ENCODE peak calls at places on chromosomes 2 and 18, in four cellular contexts. J, D, U and F are unnamed samples.
A peak's percentile ranks its signal among the peaks of the same experiment; 100 is the strongest.

GRCh38 chr2:236689981-236690380 is 120.4 kb downstream of the ACKR3 start:
- DNase-seq in U (no peak), D (no peak), J (no peak), F (peak; percentile 71)

GRCh38 chr2:202918860-202919259 is 6.8 kb downstream of the CARF start:
- DNase-seq in D (no peak), J (no peak), U (no peak), F (no peak)

GRCh38 chr2:177551989-177552413 is 159.4 kb downstream of the AGPS start:
- DNase-seq in D (no peak), U (peak; percentile 62), J (peak; percentile 38), F (peak; percentile 26)

GRCh38 chr2:33373986-33374385 is 102.5 kb upstream of the RASGRP3 start:
- DNase-seq in U (no peak), J (no peak), D (no peak), F (no peak)

GRCh38 chr2:6917761-6918421 is 679 bp downstream of the RNF144A start:
- DNase-seq in J (no peak), D (no peak), U (no peak), F (no peak)

GRCh38 chr18:9902832-9903231 is 11.0 kb upstream of the VAPA start:
- DNase-seq in U (no peak), D (no peak), J (no peak), F (no peak)

GRCh38 chr2:70959851-70960832 is 18.3 kb upstream of the ANKRD53 start:
- DNase-seq in D (no peak), U (no peak), J (peak; percentile 13), F (peak; percentile 37)

GRCh38 chr2:164693834-164694233 is 72.6 kb upstream of the GRB14 start:
- DNase-seq in U (no peak), J (no peak), D (no peak), F (no peak)

GRCh38 chr2:27720004-27720551 is 51.4 kb upstream of the MRPL33 start:
- DNase-seq in D (peak; percentile 89), J (no peak), U (no peak), F (peak; percentile 89)

GRCh38 chr2:112150447-112150846 is 12.3 kb downstream of the FBLN7 start:
- DNase-seq in J (no peak), D (peak; percentile 54), U (no peak), F (no peak)

GRCh38 chr18:48940854-48941531 is 9.8 kb downstream of the SMAD7 start:
- DNase-seq in U (no peak), D (no peak), J (no peak), F (peak; percentile 67)

GRCh38 chr2:3575534-3576324 is 669 bp downstream of the RPS7 start:
- DNase-seq in D (no peak), J (no peak), U (no peak), F (peak; percentile 35)

GRCh38 chr2:176435691-176436215 is 166.5 kb downstream of the MTX2 start:
- DNase-seq in J (no peak), U (no peak), D (no peak), F (no peak)

GRCh38 chr2:235570256-235570655 is 76.4 kb downstream of the AGAP1 start:
- DNase-seq in J (no peak), D (peak; percentile 99), U (no peak), F (no peak)

GRCh38 chr2:228548230-228548629 is 366.7 kb upstream of the SPHKAP start:
- DNase-seq in D (no peak), U (no peak), J (no peak), F (no peak)

GRCh38 chr2:159035790-159036411 is 67.5 kb downstream of the TANC1 start:
- DNase-seq in J (no peak), U (no peak), D (peak; percentile 62), F (no peak)

GRCh38 chr2:26710743-26711456 is 18.4 kb downstream of the KCNK3 start:
- DNase-seq in J (peak; percentile 50), U (peak; percentile 63), D (no peak), F (no peak)

GRCh38 chr2:107276034-107276433 is 390.1 kb upstream of the ST6GAL2 start:
- DNase-seq in D (no peak), J (no peak), U (no peak), F (no peak)

GRCh38 chr2:218896501-218897393 is 16.1 kb downstream of the WNT10A start:
- DNase-seq in J (no peak), U (no peak), D (peak; percentile 65), F (peak; percentile 47)
- H3K4me1 ChIP-seq in J (peaks cover 14% of the 10 kb centered on the region), U (peaks cover 46% of the 10 kb centered on the region), D (peaks cover 52% of the 10 kb centered on the region), F (peaks cover 24% of the 10 kb centered on the region)

GRCh38 chr2:196238836-196239380 is 67.5 kb upstream of the STK17B start:
- DNase-seq in D (no peak), J (no peak), U (no peak), F (no peak)

GRCh38 chr2:196244516-196244915 is 73.1 kb upstream of the STK17B start:
- DNase-seq in J (no peak), U (no peak), D (no peak), F (no peak)

GRCh38 chr2:196242131-196242620 is 70.8 kb upstream of the STK17B start:
- DNase-seq in D (no peak), U (no peak), J (no peak), F (no peak)

GRCh38 chr2:196241175-196241574 is 69.8 kb upstream of the STK17B start:
- DNase-seq in U (no peak), D (no peak), J (no peak), F (no peak)

GRCh38 chr2:196239622-196240587 is 68.5 kb upstream of the STK17B start:
- DNase-seq in D (peak; percentile 68), U (peak; percentile 73), J (peak; percentile 79), F (peak; percentile 74)
- H3K4me1 ChIP-seq in D (peaks cover 17% of the 10 kb centered on the region), U (peaks cover 69% of the 10 kb centered on the region), J (peaks cover 9% of the 10 kb centered on the region), F (peaks cover 55% of the 10 kb centered on the region)

GRCh38 chr2:138893746-138894145 is 113.6 kb upstream of the NXPH2 start:
- DNase-seq in J (no peak), U (no peak), D (no peak), F (no peak)
- H3K4me1 ChIP-seq in J (no peaks in the 10 kb centered on the region), U (no peaks in the 10 kb centered on the region), D (no peaks in the 10 kb centered on the region), F (no peaks in the 10 kb centered on the region)

GRCh38 chr2:46747297-46747818 is 168.2 kb downstream of the MCFD2 start:
- DNase-seq in J (no peak), U (no peak), D (no peak), F (peak; percentile 37)
- H3K4me1 ChIP-seq in J (peaks cover 5% of the 10 kb centered on the region), U (peaks cover 51% of the 10 kb centered on the region), D (peaks cover 15% of the 10 kb centered on the region), F (peaks cover 38% of the 10 kb centered on the region)

GRCh38 chr2:217947341-217948316 is 55.2 kb downstream of the TNS1 start:
- DNase-seq in D (no peak), U (no peak), J (peak; percentile 11), F (no peak)

GRCh38 chr2:217944923-217945322 is 57.9 kb downstream of the TNS1 start:
- DNase-seq in D (no peak), J (peak; percentile 13), U (no peak), F (no peak)

GRCh38 chr2:217944366-217944765 is 58.4 kb downstream of the TNS1 start:
- DNase-seq in J (no peak), D (no peak), U (no peak), F (no peak)

GRCh38 chr2:217945530-217945929 is 57.3 kb downstream of the TNS1 start:
- DNase-seq in D (no peak), U (no peak), J (no peak), F (no peak)

DNA sequence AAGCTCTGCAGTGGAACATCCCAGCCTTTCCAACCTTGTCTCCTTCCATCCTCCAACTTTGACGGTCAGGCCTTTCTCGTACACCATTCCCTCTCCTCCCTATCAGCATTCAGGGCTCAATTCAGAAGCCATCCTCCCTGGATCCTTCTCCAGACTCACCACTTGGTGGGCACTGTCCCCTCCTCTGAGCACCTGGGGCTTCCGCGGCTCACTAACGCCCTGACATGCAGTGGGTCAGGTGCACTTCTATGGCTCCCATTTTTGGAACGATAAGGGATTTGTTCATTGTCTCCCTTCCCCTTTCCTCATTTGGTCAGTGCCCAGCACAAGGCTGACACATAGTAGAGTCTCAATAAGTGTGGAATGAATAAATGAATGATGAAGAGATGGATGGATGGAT is 56.7 kb downstream of the TNS1 start:
- DNase-seq in D (no peak), U (no peak), J (peak; percentile 15), F (no peak)
- H3K4me1 ChIP-seq in D (peaks cover 5% of the 10 kb centered on the region), U (peaks cover 48% of the 10 kb centered on the region), J (peaks cover 50% of the 10 kb centered on the region), F (peaks cover 14% of the 10 kb centered on the region)